ENCODE peak calls at places on chromosomes 1 and 21, in five cellular contexts. One of them, this sample, is unnamed.

GRCh38 chr1:35852241-35852640 is 30.8 kb upstream of the AGO1 start:
- DNase-seq in GM20000: no peak
- DNase-seq in heart right ventricle: no peak
- DNase-seq in foreskin keratinocyte: no peak
- DNase-seq in IMR-90: no peak
- DNase-seq in this sample: no peak

GRCh38 chr1:22636369-22636768 is at the start of gene C1QA:
- DNase-seq in GM20000: no peak
- DNase-seq in heart right ventricle: peak; percentile 61
- DNase-seq in foreskin keratinocyte: no peak
- DNase-seq in IMR-90: no peak
- DNase-seq in this sample: no peak

GRCh38 chr1:152953761-152954160 is 6.8 kb downstream of the SPRR5 start:
- DNase-seq in GM20000: no peak
- DNase-seq in heart right ventricle: no peak
- DNase-seq in foreskin keratinocyte: peak; percentile 86
- DNase-seq in IMR-90: no peak
- DNase-seq in this sample: no peak

GRCh38 chr1:30623431-30623830 is 100.0 kb downstream of the MATN1 start:
- DNase-seq in GM20000: no peak
- DNase-seq in heart right ventricle: no peak
- DNase-seq in foreskin keratinocyte: no peak
- DNase-seq in IMR-90: no peak
- DNase-seq in this sample: no peak

GRCh38 chr1:33712176-33712575 is 151.7 kb upstream of the HMGB4 start:
- DNase-seq in GM20000: no peak
- DNase-seq in heart right ventricle: no peak
- DNase-seq in foreskin keratinocyte: no peak
- DNase-seq in IMR-90: no peak
- DNase-seq in this sample: no peak

GRCh38 chr1:208270679-208271111 is 26.5 kb upstream of the PLXNA2 start:
- DNase-seq in GM20000: no peak
- DNase-seq in heart right ventricle: no peak
- DNase-seq in foreskin keratinocyte: no peak
- DNase-seq in IMR-90: no peak
- DNase-seq in this sample: no peak

GRCh38 chr1:201127755-201128455 is 921 bp upstream of the ASCL5 start:
- DNase-seq in GM20000: no peak
- DNase-seq in heart right ventricle: no peak
- DNase-seq in foreskin keratinocyte: no peak
- DNase-seq in IMR-90: peak; percentile 63
- DNase-seq in this sample: no peak

GRCh38 chr1:60988827-60989363 is 93.5 kb upstream of the NFIA start:
- DNase-seq in GM20000: no peak
- DNase-seq in heart right ventricle: no peak
- DNase-seq in foreskin keratinocyte: no peak
- DNase-seq in IMR-90: no peak
- DNase-seq in this sample: no peak

GRCh38 chr1:208950206-208950605 is 633.3 kb upstream of the CAMK1G start:
- DNase-seq in GM20000: no peak
- DNase-seq in heart right ventricle: no peak
- DNase-seq in foreskin keratinocyte: no peak
- DNase-seq in IMR-90: no peak
- DNase-seq in this sample: no peak

GRCh38 chr1:39901486-39902120 is at the start of gene MYCL:
- DNase-seq in GM20000: peak; percentile 92
- DNase-seq in heart right ventricle: peak; percentile 54
- DNase-seq in foreskin keratinocyte: no peak
- DNase-seq in IMR-90: peak; percentile 60
- DNase-seq in this sample: peak; percentile 76

GRCh38 chr1:212479188-212479587 is 46.5 kb downstream of the NENF start:
- DNase-seq in GM20000: no peak
- DNase-seq in heart right ventricle: no peak
- DNase-seq in foreskin keratinocyte: no peak
- DNase-seq in IMR-90: no peak
- DNase-seq in this sample: no peak

GRCh38 chr1:60562715-60563114 is 489.1 kb upstream of the C1orf87 start:
- DNase-seq in GM20000: no peak
- DNase-seq in heart right ventricle: no peak
- DNase-seq in foreskin keratinocyte: no peak
- DNase-seq in IMR-90: no peak
- DNase-seq in this sample: no peak

GRCh38 chr1:113761937-113762336 is 2.7 kb upstream of the PHTF1 start:
- DNase-seq in GM20000: no peak
- DNase-seq in heart right ventricle: no peak
- DNase-seq in foreskin keratinocyte: no peak
- DNase-seq in IMR-90: no peak
- DNase-seq in this sample: no peak

GRCh38 chr1:54245501-54245900 is 45.5 kb downstream of the MRPL37 start:
- DNase-seq in GM20000: no peak
- DNase-seq in heart right ventricle: no peak
- DNase-seq in foreskin keratinocyte: no peak
- DNase-seq in IMR-90: no peak
- DNase-seq in this sample: no peak

GRCh38 chr1:21781971-21782867 is 730 bp downstream of the USP48 start:
- DNase-seq in GM20000: peak; percentile 60
- DNase-seq in heart right ventricle: no peak
- DNase-seq in foreskin keratinocyte: peak; percentile 29
- DNase-seq in IMR-90: peak; percentile 54
- DNase-seq in this sample: no peak

GRCh38 chr1:2204384-2205190 is 10.0 kb upstream of the FAAP20 start:
- DNase-seq in GM20000: peak; percentile 99
- DNase-seq in heart right ventricle: peak; percentile 91
- DNase-seq in foreskin keratinocyte: no peak
- DNase-seq in IMR-90: peak; percentile 33
- DNase-seq in this sample: peak; percentile 73

GRCh38 chr1:27163093-27163492 is 8.2 kb upstream of the SLC9A1 start:
- DNase-seq in GM20000: no peak
- DNase-seq in heart right ventricle: no peak
- DNase-seq in foreskin keratinocyte: no peak
- DNase-seq in IMR-90: no peak
- DNase-seq in this sample: no peak

GRCh38 chr1:85898861-85899260 is 190.6 kb upstream of the ZNHIT6 start:
- DNase-seq in GM20000: no peak
- DNase-seq in heart right ventricle: no peak
- DNase-seq in foreskin keratinocyte: no peak
- DNase-seq in IMR-90: peak; percentile 17
- DNase-seq in this sample: no peak

GRCh38 chr1:38246955-38247952 is 200.7 kb upstream of the POU3F1 start:
- DNase-seq in GM20000: no peak
- DNase-seq in heart right ventricle: no peak
- DNase-seq in foreskin keratinocyte: no peak
- DNase-seq in IMR-90: peak; percentile 5
- DNase-seq in this sample: no peak

GRCh38 chr1:3222042-3222692 is 153.2 kb downstream of the PRDM16 start:
- DNase-seq in GM20000: no peak
- DNase-seq in heart right ventricle: no peak
- DNase-seq in foreskin keratinocyte: no peak
- DNase-seq in IMR-90: no peak
- DNase-seq in this sample: no peak

GRCh38 chr1:232978091-232978634 is 27.8 kb downstream of the NTPCR start:
- DNase-seq in GM20000: no peak
- DNase-seq in heart right ventricle: no peak
- DNase-seq in foreskin keratinocyte: no peak
- DNase-seq in IMR-90: peak; percentile 52
- DNase-seq in this sample: no peak

GRCh38 chr1:153922076-153922837 is 515 bp downstream of the GATAD2B start:
- DNase-seq in GM20000: no peak
- DNase-seq in heart right ventricle: peak; percentile 47
- DNase-seq in foreskin keratinocyte: no peak
- DNase-seq in IMR-90: no peak
- DNase-seq in this sample: peak; percentile 47

GRCh38 chr1:161092621-161093028 is 3.3 kb upstream of the NECTIN4 start:
- DNase-seq in GM20000: peak; percentile 68
- DNase-seq in heart right ventricle: no peak
- DNase-seq in foreskin keratinocyte: peak; percentile 53
- DNase-seq in IMR-90: peak; percentile 43
- DNase-seq in this sample: no peak

GRCh38 chr1:190277116-190277515 is 200.5 kb downstream of the BRINP3 start:
- DNase-seq in GM20000: no peak
- DNase-seq in heart right ventricle: no peak
- DNase-seq in foreskin keratinocyte: no peak
- DNase-seq in IMR-90: no peak
- DNase-seq in this sample: no peak

GRCh38 chr21:38819719-38820147 is 14.0 kb downstream of the ETS2 start:
- DNase-seq in GM20000: no peak
- DNase-seq in heart right ventricle: no peak
- DNase-seq in foreskin keratinocyte: peak; percentile 69
- DNase-seq in IMR-90: peak; percentile 77
- DNase-seq in this sample: no peak

GRCh38 chr21:38821959-38822682 is 16.4 kb downstream of the ETS2 start:
- DNase-seq in GM20000: no peak
- DNase-seq in heart right ventricle: no peak
- DNase-seq in foreskin keratinocyte: no peak
- DNase-seq in IMR-90: no peak
- DNase-seq in this sample: no peak

GRCh38 chr21:38819051-38819718 is 13.5 kb downstream of the ETS2 start:
- DNase-seq in GM20000: no peak
- DNase-seq in heart right ventricle: no peak
- DNase-seq in foreskin keratinocyte: no peak
- DNase-seq in IMR-90: no peak
- DNase-seq in this sample: no peak

GRCh38 chr21:38821248-38821647 is 15.5 kb downstream of the ETS2 start:
- DNase-seq in GM20000: no peak
- DNase-seq in heart right ventricle: no peak
- DNase-seq in foreskin keratinocyte: no peak
- DNase-seq in IMR-90: no peak
- DNase-seq in this sample: no peak

GRCh38 chr21:38820471-38821239 is 14.9 kb downstream of the ETS2 start:
- DNase-seq in GM20000: no peak
- DNase-seq in heart right ventricle: no peak
- DNase-seq in foreskin keratinocyte: no peak
- DNase-seq in IMR-90: no peak
- DNase-seq in this sample: no peak
- TF ChIP-seq CTCF in GM20000: no peak
- TF ChIP-seq CTCF in heart right ventricle: no peak
- TF ChIP-seq CTCF in foreskin keratinocyte: no peak
- TF ChIP-seq CTCF in IMR-90: no peak
- TF ChIP-seq CTCF in this sample: no peak

GRCh38 chr1:158246650-158247049 is 7.6 kb upstream of the CD1A start:
- DNase-seq in GM20000: peak; percentile 31
- DNase-seq in heart right ventricle: no peak
- DNase-seq in foreskin keratinocyte: peak; percentile 8
- DNase-seq in IMR-90: no peak
- DNase-seq in this sample: no peak
- TF ChIP-seq CTCF in GM20000: peak; percentile 10
- TF ChIP-seq CTCF in heart right ventricle: peak; percentile 13
- TF ChIP-seq CTCF in foreskin keratinocyte: peak; percentile 44
- TF ChIP-seq CTCF in IMR-90: no peak
- TF ChIP-seq CTCF in this sample: no peak

DNA sequence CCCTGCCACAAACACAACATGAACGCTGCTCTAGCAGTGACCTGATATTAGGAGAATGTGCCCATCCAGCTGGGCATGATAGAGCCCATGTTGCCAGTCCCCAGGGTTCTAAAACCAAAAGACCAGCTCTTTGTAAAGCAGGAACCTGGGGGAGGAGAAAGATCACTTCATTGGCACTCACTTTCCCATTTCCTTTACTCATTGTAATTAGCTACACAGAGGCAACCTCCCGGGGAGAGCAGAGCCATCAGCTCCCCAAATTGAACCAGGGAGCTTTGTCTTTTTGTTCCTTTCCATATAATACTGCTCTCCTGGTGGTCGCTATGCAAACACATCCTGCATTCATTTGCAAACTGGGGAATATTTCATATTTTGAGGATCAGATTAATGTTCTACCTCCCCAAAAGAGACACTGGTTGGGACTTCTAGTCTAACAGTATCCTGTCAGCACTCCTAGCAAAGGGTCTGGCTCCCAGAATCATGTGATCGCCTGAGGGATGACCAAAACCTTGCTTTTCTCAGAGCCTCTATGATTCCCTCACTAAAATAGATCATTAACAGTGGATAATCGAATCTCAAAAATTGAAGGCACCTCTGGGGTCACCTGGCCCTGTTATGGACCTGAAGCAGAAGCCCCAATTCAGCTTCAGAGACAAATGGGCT is 76.7 kb upstream of the CD1D start:
- DNase-seq in GM20000: no peak
- DNase-seq in heart right ventricle: no peak
- DNase-seq in foreskin keratinocyte: no peak
- DNase-seq in IMR-90: no peak
- DNase-seq in this sample: no peak
- TF ChIP-seq CTCF in GM20000: no peak
- TF ChIP-seq CTCF in heart right ventricle: no peak
- TF ChIP-seq CTCF in foreskin keratinocyte: no peak
- TF ChIP-seq CTCF in IMR-90: no peak
- TF ChIP-seq CTCF in this sample: no peak

GRCh38 chr1:230861489-230861888 is 6.8 kb downstream of the C1orf198 start:
- DNase-seq in GM20000: no peak
- DNase-seq in heart right ventricle: no peak
- DNase-seq in foreskin keratinocyte: no peak
- DNase-seq in IMR-90: no peak
- DNase-seq in this sample: no peak
- TF ChIP-seq CTCF in GM20000: no peak
- TF ChIP-seq CTCF in heart right ventricle: no peak
- TF ChIP-seq CTCF in foreskin keratinocyte: no peak
- TF ChIP-seq CTCF in IMR-90: no peak
- TF ChIP-seq CTCF in this sample: no peak